ENCODE peak calls at places on chromosomes 1 and 21, in nine cellular contexts. One of them, this sample, is unnamed.

GRCh38 chr1:241275981-241276380 is 81.0 kb downstream of the RGS7 start:
- DNase-seq in CD4-positive, alpha-beta T cell: no peak
- DNase-seq in iPS-NIHi11: no peak
- DNase-seq in activated T-helper 1 cell treated with Interleukin-2 at 50 U/mL for 16 hours: no peak
- DNase-seq in LHCN-M2: no peak
- DNase-seq in CD4-positive, CD25-positive, alpha-beta regulatory T cell: no peak
- DNase-seq in aorta: no peak
- DNase-seq in activated CD4-positive, alpha-beta T cell treated with anti-CD3 and anti-CD28 coated beads for 24 hours: no peak
- DNase-seq in activated T-cell treated with anti-CD3 and anti-CD28 coated beads for 24 hours: no peak
- DNase-seq in this sample: no peak

GRCh38 chr1:176205322-176205914 is 1.7 kb downstream of the COP1 start:
- DNase-seq in CD4-positive, alpha-beta T cell: no peak
- DNase-seq in activated CD4-positive, alpha-beta T cell treated with anti-CD3 and anti-CD28 coated beads for 24 hours: no peak
- DNase-seq in activated T-cell treated with anti-CD3 and anti-CD28 coated beads for 24 hours: no peak
- DNase-seq in CD4-positive, CD25-positive, alpha-beta regulatory T cell: no peak
- DNase-seq in aorta: no peak
- DNase-seq in LHCN-M2: peak
- DNase-seq in iPS-NIHi11: no peak
- DNase-seq in activated T-helper 1 cell treated with Interleukin-2 at 50 U/mL for 16 hours: no peak
- DNase-seq in this sample: peak

GRCh38 chr21:41802684-41803083 is 35.8 kb upstream of the RIPK4 start:
- DNase-seq in CD4-positive, CD25-positive, alpha-beta regulatory T cell: no peak
- DNase-seq in CD4-positive, alpha-beta T cell: no peak
- DNase-seq in activated T-helper 1 cell treated with Interleukin-2 at 50 U/mL for 16 hours: no peak
- DNase-seq in activated T-cell treated with anti-CD3 and anti-CD28 coated beads for 24 hours: no peak
- DNase-seq in aorta: peak
- DNase-seq in iPS-NIHi11: no peak
- DNase-seq in activated CD4-positive, alpha-beta T cell treated with anti-CD3 and anti-CD28 coated beads for 24 hours: no peak
- DNase-seq in LHCN-M2: no peak
- DNase-seq in this sample: no peak

GRCh38 chr1:87226341-87226760 is 102.3 kb upstream of the LMO4 start:
- DNase-seq in CD4-positive, CD25-positive, alpha-beta regulatory T cell: no peak
- DNase-seq in CD4-positive, alpha-beta T cell: no peak
- DNase-seq in aorta: peak
- DNase-seq in activated CD4-positive, alpha-beta T cell treated with anti-CD3 and anti-CD28 coated beads for 24 hours: no peak
- DNase-seq in iPS-NIHi11: peak
- DNase-seq in activated T-cell treated with anti-CD3 and anti-CD28 coated beads for 24 hours: no peak
- DNase-seq in activated T-helper 1 cell treated with Interleukin-2 at 50 U/mL for 16 hours: no peak
- DNase-seq in LHCN-M2: peak
- DNase-seq in this sample: peak

GRCh38 chr1:212490276-212490675 is 57.6 kb downstream of the NENF start:
- DNase-seq in CD4-positive, alpha-beta T cell: no peak
- DNase-seq in iPS-NIHi11: no peak
- DNase-seq in activated T-cell treated with anti-CD3 and anti-CD28 coated beads for 24 hours: no peak
- DNase-seq in activated CD4-positive, alpha-beta T cell treated with anti-CD3 and anti-CD28 coated beads for 24 hours: no peak
- DNase-seq in aorta: no peak
- DNase-seq in activated T-helper 1 cell treated with Interleukin-2 at 50 U/mL for 16 hours: no peak
- DNase-seq in CD4-positive, CD25-positive, alpha-beta regulatory T cell: no peak
- DNase-seq in LHCN-M2: no peak
- DNase-seq in this sample: no peak

GRCh38 chr1:84135341-84135740 is 8.7 kb upstream of the PRKACB start:
- DNase-seq in CD4-positive, CD25-positive, alpha-beta regulatory T cell: no peak
- DNase-seq in activated T-cell treated with anti-CD3 and anti-CD28 coated beads for 24 hours: no peak
- DNase-seq in activated CD4-positive, alpha-beta T cell treated with anti-CD3 and anti-CD28 coated beads for 24 hours: no peak
- DNase-seq in CD4-positive, alpha-beta T cell: no peak
- DNase-seq in iPS-NIHi11: no peak
- DNase-seq in activated T-helper 1 cell treated with Interleukin-2 at 50 U/mL for 16 hours: no peak
- DNase-seq in LHCN-M2: no peak
- DNase-seq in aorta: no peak
- DNase-seq in this sample: no peak

GRCh38 chr21:36150192-36150711 is 6.4 kb upstream of the DOP1B start:
- DNase-seq in activated CD4-positive, alpha-beta T cell treated with anti-CD3 and anti-CD28 coated beads for 24 hours: no peak
- DNase-seq in CD4-positive, alpha-beta T cell: no peak
- DNase-seq in CD4-positive, CD25-positive, alpha-beta regulatory T cell: no peak
- DNase-seq in aorta: no peak
- DNase-seq in activated T-helper 1 cell treated with Interleukin-2 at 50 U/mL for 16 hours: no peak
- DNase-seq in LHCN-M2: peak
- DNase-seq in iPS-NIHi11: no peak
- DNase-seq in activated T-cell treated with anti-CD3 and anti-CD28 coated beads for 24 hours: no peak
- DNase-seq in this sample: peak

GRCh38 chr1:50333595-50333974 is 89.7 kb downstream of the DMRTA2 start:
- DNase-seq in activated CD4-positive, alpha-beta T cell treated with anti-CD3 and anti-CD28 coated beads for 24 hours: peak
- DNase-seq in activated T-helper 1 cell treated with Interleukin-2 at 50 U/mL for 16 hours: peak
- DNase-seq in CD4-positive, CD25-positive, alpha-beta regulatory T cell: no peak
- DNase-seq in aorta: peak
- DNase-seq in LHCN-M2: no peak
- DNase-seq in activated T-cell treated with anti-CD3 and anti-CD28 coated beads for 24 hours: peak
- DNase-seq in iPS-NIHi11: peak
- DNase-seq in CD4-positive, alpha-beta T cell: peak
- DNase-seq in this sample: peak

GRCh38 chr1:235327559-235328270 is at the start of gene ARID4B:
- DNase-seq in iPS-NIHi11: peak
- DNase-seq in activated T-helper 1 cell treated with Interleukin-2 at 50 U/mL for 16 hours: no peak
- DNase-seq in CD4-positive, alpha-beta T cell: peak
- DNase-seq in activated CD4-positive, alpha-beta T cell treated with anti-CD3 and anti-CD28 coated beads for 24 hours: no peak
- DNase-seq in CD4-positive, CD25-positive, alpha-beta regulatory T cell: no peak
- DNase-seq in aorta: peak
- DNase-seq in LHCN-M2: no peak
- DNase-seq in activated T-cell treated with anti-CD3 and anti-CD28 coated beads for 24 hours: peak
- DNase-seq in this sample: no peak

GRCh38 chr1:64060611-64061302 is 142.7 kb upstream of the UBE2U start:
- DNase-seq in activated T-helper 1 cell treated with Interleukin-2 at 50 U/mL for 16 hours: no peak
- DNase-seq in iPS-NIHi11: no peak
- DNase-seq in CD4-positive, alpha-beta T cell: no peak
- DNase-seq in aorta: no peak
- DNase-seq in activated T-cell treated with anti-CD3 and anti-CD28 coated beads for 24 hours: no peak
- DNase-seq in CD4-positive, CD25-positive, alpha-beta regulatory T cell: no peak
- DNase-seq in LHCN-M2: no peak
- DNase-seq in activated CD4-positive, alpha-beta T cell treated with anti-CD3 and anti-CD28 coated beads for 24 hours: no peak
- DNase-seq in this sample: no peak

GRCh38 chr1:108079550-108079949 is 114.6 kb upstream of the VAV3 start:
- DNase-seq in CD4-positive, CD25-positive, alpha-beta regulatory T cell: peak
- DNase-seq in activated CD4-positive, alpha-beta T cell treated with anti-CD3 and anti-CD28 coated beads for 24 hours: no peak
- DNase-seq in iPS-NIHi11: no peak
- DNase-seq in activated T-helper 1 cell treated with Interleukin-2 at 50 U/mL for 16 hours: peak
- DNase-seq in CD4-positive, alpha-beta T cell: peak
- DNase-seq in LHCN-M2: no peak
- DNase-seq in activated T-cell treated with anti-CD3 and anti-CD28 coated beads for 24 hours: no peak
- DNase-seq in aorta: no peak
- DNase-seq in this sample: no peak

GRCh38 chr1:165914136-165914798 is 86.9 kb downstream of the UCK2 start:
- DNase-seq in CD4-positive, CD25-positive, alpha-beta regulatory T cell: peak
- DNase-seq in LHCN-M2: peak
- DNase-seq in aorta: no peak
- DNase-seq in CD4-positive, alpha-beta T cell: peak
- DNase-seq in activated T-helper 1 cell treated with Interleukin-2 at 50 U/mL for 16 hours: peak
- DNase-seq in activated T-cell treated with anti-CD3 and anti-CD28 coated beads for 24 hours: peak
- DNase-seq in activated CD4-positive, alpha-beta T cell treated with anti-CD3 and anti-CD28 coated beads for 24 hours: peak
- DNase-seq in iPS-NIHi11: peak
- DNase-seq in this sample: peak

GRCh38 chr1:80961464-80962190 is 839.1 kb upstream of the ADGRL2 start:
- DNase-seq in aorta: no peak
- DNase-seq in LHCN-M2: no peak
- DNase-seq in activated T-cell treated with anti-CD3 and anti-CD28 coated beads for 24 hours: no peak
- DNase-seq in CD4-positive, alpha-beta T cell: no peak
- DNase-seq in activated T-helper 1 cell treated with Interleukin-2 at 50 U/mL for 16 hours: no peak
- DNase-seq in iPS-NIHi11: no peak
- DNase-seq in activated CD4-positive, alpha-beta T cell treated with anti-CD3 and anti-CD28 coated beads for 24 hours: no peak
- DNase-seq in CD4-positive, CD25-positive, alpha-beta regulatory T cell: no peak
- DNase-seq in this sample: no peak

GRCh38 chr1:192952646-192953045 is 106.5 kb downstream of the UCHL5 start:
- DNase-seq in aorta: no peak
- DNase-seq in activated T-cell treated with anti-CD3 and anti-CD28 coated beads for 24 hours: no peak
- DNase-seq in activated CD4-positive, alpha-beta T cell treated with anti-CD3 and anti-CD28 coated beads for 24 hours: no peak
- DNase-seq in CD4-positive, alpha-beta T cell: no peak
- DNase-seq in CD4-positive, CD25-positive, alpha-beta regulatory T cell: no peak
- DNase-seq in LHCN-M2: peak
- DNase-seq in iPS-NIHi11: no peak
- DNase-seq in activated T-helper 1 cell treated with Interleukin-2 at 50 U/mL for 16 hours: no peak
- DNase-seq in this sample: peak

GRCh38 chr1:156859523-156860112 is 701 bp upstream of the INSRR start:
- DNase-seq in CD4-positive, CD25-positive, alpha-beta regulatory T cell: no peak
- DNase-seq in LHCN-M2: no peak
- DNase-seq in activated T-cell treated with anti-CD3 and anti-CD28 coated beads for 24 hours: no peak
- DNase-seq in aorta: no peak
- DNase-seq in CD4-positive, alpha-beta T cell: peak
- DNase-seq in activated T-helper 1 cell treated with Interleukin-2 at 50 U/mL for 16 hours: no peak
- DNase-seq in iPS-NIHi11: peak
- DNase-seq in activated CD4-positive, alpha-beta T cell treated with anti-CD3 and anti-CD28 coated beads for 24 hours: no peak
- DNase-seq in this sample: no peak

GRCh38 chr1:29343476-29343875 is 107.2 kb downstream of the PTPRU start:
- DNase-seq in iPS-NIHi11: no peak
- DNase-seq in CD4-positive, alpha-beta T cell: no peak
- DNase-seq in LHCN-M2: no peak
- DNase-seq in activated T-cell treated with anti-CD3 and anti-CD28 coated beads for 24 hours: no peak
- DNase-seq in activated T-helper 1 cell treated with Interleukin-2 at 50 U/mL for 16 hours: no peak
- DNase-seq in activated CD4-positive, alpha-beta T cell treated with anti-CD3 and anti-CD28 coated beads for 24 hours: no peak
- DNase-seq in CD4-positive, CD25-positive, alpha-beta regulatory T cell: no peak
- DNase-seq in aorta: no peak
- DNase-seq in this sample: no peak

GRCh38 chr1:18948913-18949688 is 7.4 kb downstream of the IFFO2 start:
- DNase-seq in LHCN-M2: no peak
- DNase-seq in iPS-NIHi11: no peak
- DNase-seq in activated T-helper 1 cell treated with Interleukin-2 at 50 U/mL for 16 hours: no peak
- DNase-seq in activated CD4-positive, alpha-beta T cell treated with anti-CD3 and anti-CD28 coated beads for 24 hours: no peak
- DNase-seq in aorta: peak
- DNase-seq in CD4-positive, CD25-positive, alpha-beta regulatory T cell: no peak
- DNase-seq in activated T-cell treated with anti-CD3 and anti-CD28 coated beads for 24 hours: no peak
- DNase-seq in CD4-positive, alpha-beta T cell: no peak
- DNase-seq in this sample: peak

GRCh38 chr1:207335695-207336363 is 14.4 kb downstream of the CD55 start:
- DNase-seq in CD4-positive, CD25-positive, alpha-beta regulatory T cell: no peak
- DNase-seq in activated T-helper 1 cell treated with Interleukin-2 at 50 U/mL for 16 hours: no peak
- DNase-seq in CD4-positive, alpha-beta T cell: no peak
- DNase-seq in LHCN-M2: no peak
- DNase-seq in aorta: no peak
- DNase-seq in iPS-NIHi11: no peak
- DNase-seq in activated CD4-positive, alpha-beta T cell treated with anti-CD3 and anti-CD28 coated beads for 24 hours: no peak
- DNase-seq in activated T-cell treated with anti-CD3 and anti-CD28 coated beads for 24 hours: no peak
- DNase-seq in this sample: no peak

GRCh38 chr1:109529895-109530456 is 9.7 kb upstream of the GPR61 start:
- DNase-seq in CD4-positive, alpha-beta T cell: no peak
- DNase-seq in activated T-cell treated with anti-CD3 and anti-CD28 coated beads for 24 hours: no peak
- DNase-seq in LHCN-M2: peak
- DNase-seq in iPS-NIHi11: no peak
- DNase-seq in activated CD4-positive, alpha-beta T cell treated with anti-CD3 and anti-CD28 coated beads for 24 hours: no peak
- DNase-seq in activated T-helper 1 cell treated with Interleukin-2 at 50 U/mL for 16 hours: no peak
- DNase-seq in aorta: no peak
- DNase-seq in CD4-positive, CD25-positive, alpha-beta regulatory T cell: no peak
- DNase-seq in this sample: no peak

GRCh38 chr1:110118636-110119396 is 6.6 kb downstream of the UBL4B start:
- DNase-seq in LHCN-M2: peak
- DNase-seq in iPS-NIHi11: no peak
- DNase-seq in aorta: peak
- DNase-seq in CD4-positive, alpha-beta T cell: no peak
- DNase-seq in activated CD4-positive, alpha-beta T cell treated with anti-CD3 and anti-CD28 coated beads for 24 hours: no peak
- DNase-seq in activated T-cell treated with anti-CD3 and anti-CD28 coated beads for 24 hours: peak
- DNase-seq in activated T-helper 1 cell treated with Interleukin-2 at 50 U/mL for 16 hours: no peak
- DNase-seq in CD4-positive, CD25-positive, alpha-beta regulatory T cell: no peak
- DNase-seq in this sample: peak

GRCh38 chr1:199878818-199879217 is 148.7 kb upstream of the NR5A2 start:
- DNase-seq in CD4-positive, CD25-positive, alpha-beta regulatory T cell: no peak
- DNase-seq in CD4-positive, alpha-beta T cell: no peak
- DNase-seq in LHCN-M2: no peak
- DNase-seq in aorta: no peak
- DNase-seq in activated T-cell treated with anti-CD3 and anti-CD28 coated beads for 24 hours: no peak
- DNase-seq in activated T-helper 1 cell treated with Interleukin-2 at 50 U/mL for 16 hours: no peak
- DNase-seq in activated CD4-positive, alpha-beta T cell treated with anti-CD3 and anti-CD28 coated beads for 24 hours: no peak
- DNase-seq in iPS-NIHi11: no peak
- DNase-seq in this sample: no peak

GRCh38 chr1:56068210-56068609 is 511.2 kb downstream of the PLPP3 start:
- DNase-seq in activated T-cell treated with anti-CD3 and anti-CD28 coated beads for 24 hours: no peak
- DNase-seq in activated T-helper 1 cell treated with Interleukin-2 at 50 U/mL for 16 hours: no peak
- DNase-seq in CD4-positive, CD25-positive, alpha-beta regulatory T cell: no peak
- DNase-seq in LHCN-M2: peak
- DNase-seq in iPS-NIHi11: no peak
- DNase-seq in activated CD4-positive, alpha-beta T cell treated with anti-CD3 and anti-CD28 coated beads for 24 hours: no peak
- DNase-seq in aorta: no peak
- DNase-seq in CD4-positive, alpha-beta T cell: no peak
- DNase-seq in this sample: no peak

GRCh38 chr1:16286122-16286521 is 49.1 kb upstream of the CPLANE2 start:
- DNase-seq in aorta: no peak
- DNase-seq in iPS-NIHi11: no peak
- DNase-seq in CD4-positive, CD25-positive, alpha-beta regulatory T cell: no peak
- DNase-seq in CD4-positive, alpha-beta T cell: no peak
- DNase-seq in LHCN-M2: no peak
- DNase-seq in activated CD4-positive, alpha-beta T cell treated with anti-CD3 and anti-CD28 coated beads for 24 hours: no peak
- DNase-seq in activated T-cell treated with anti-CD3 and anti-CD28 coated beads for 24 hours: no peak
- DNase-seq in activated T-helper 1 cell treated with Interleukin-2 at 50 U/mL for 16 hours: no peak
- DNase-seq in this sample: no peak

GRCh38 chr1:1881727-1882126 is 9.2 kb downstream of the GNB1 start:
- DNase-seq in CD4-positive, CD25-positive, alpha-beta regulatory T cell: no peak
- DNase-seq in activated T-helper 1 cell treated with Interleukin-2 at 50 U/mL for 16 hours: no peak
- DNase-seq in iPS-NIHi11: no peak
- DNase-seq in CD4-positive, alpha-beta T cell: no peak
- DNase-seq in LHCN-M2: no peak
- DNase-seq in aorta: no peak
- DNase-seq in activated CD4-positive, alpha-beta T cell treated with anti-CD3 and anti-CD28 coated beads for 24 hours: no peak
- DNase-seq in activated T-cell treated with anti-CD3 and anti-CD28 coated beads for 24 hours: no peak
- DNase-seq in this sample: no peak

GRCh38 chr1:24536391-24536840 is 19.5 kb upstream of the NCMAP start:
- DNase-seq in CD4-positive, CD25-positive, alpha-beta regulatory T cell: peak
- DNase-seq in activated T-cell treated with anti-CD3 and anti-CD28 coated beads for 24 hours: peak
- DNase-seq in activated T-helper 1 cell treated with Interleukin-2 at 50 U/mL for 16 hours: peak
- DNase-seq in CD4-positive, alpha-beta T cell: peak
- DNase-seq in iPS-NIHi11: no peak
- DNase-seq in activated CD4-positive, alpha-beta T cell treated with anti-CD3 and anti-CD28 coated beads for 24 hours: peak
- DNase-seq in aorta: no peak
- DNase-seq in LHCN-M2: no peak
- DNase-seq in this sample: peak

GRCh38 chr1:107793896-107794440 is 171.0 kb downstream of the VAV3 start:
- DNase-seq in CD4-positive, CD25-positive, alpha-beta regulatory T cell: no peak
- DNase-seq in aorta: no peak
- DNase-seq in CD4-positive, alpha-beta T cell: no peak
- DNase-seq in iPS-NIHi11: no peak
- DNase-seq in activated CD4-positive, alpha-beta T cell treated with anti-CD3 and anti-CD28 coated beads for 24 hours: no peak
- DNase-seq in LHCN-M2: peak
- DNase-seq in activated T-helper 1 cell treated with Interleukin-2 at 50 U/mL for 16 hours: no peak
- DNase-seq in activated T-cell treated with anti-CD3 and anti-CD28 coated beads for 24 hours: no peak
- DNase-seq in this sample: no peak

GRCh38 chr1:97901017-97901658 is 19.7 kb downstream of the DPYD start:
- DNase-seq in activated CD4-positive, alpha-beta T cell treated with anti-CD3 and anti-CD28 coated beads for 24 hours: no peak
- DNase-seq in CD4-positive, CD25-positive, alpha-beta regulatory T cell: no peak
- DNase-seq in activated T-helper 1 cell treated with Interleukin-2 at 50 U/mL for 16 hours: no peak
- DNase-seq in activated T-cell treated with anti-CD3 and anti-CD28 coated beads for 24 hours: no peak
- DNase-seq in CD4-positive, alpha-beta T cell: no peak
- DNase-seq in LHCN-M2: peak
- DNase-seq in aorta: no peak
- DNase-seq in iPS-NIHi11: no peak
- DNase-seq in this sample: peak

GRCh38 chr1:12580054-12580887 is 37.7 kb downstream of the DHRS3 start:
- DNase-seq in CD4-positive, alpha-beta T cell: no peak
- DNase-seq in activated T-helper 1 cell treated with Interleukin-2 at 50 U/mL for 16 hours: no peak
- DNase-seq in activated T-cell treated with anti-CD3 and anti-CD28 coated beads for 24 hours: no peak
- DNase-seq in iPS-NIHi11: no peak
- DNase-seq in CD4-positive, CD25-positive, alpha-beta regulatory T cell: no peak
- DNase-seq in LHCN-M2: peak
- DNase-seq in activated CD4-positive, alpha-beta T cell treated with anti-CD3 and anti-CD28 coated beads for 24 hours: no peak
- DNase-seq in aorta: no peak
- DNase-seq in this sample: peak

GRCh38 chr1:46549697-46550681 is 1.5 kb downstream of the KNCN start:
- DNase-seq in aorta: peak
- DNase-seq in iPS-NIHi11: peak
- DNase-seq in CD4-positive, CD25-positive, alpha-beta regulatory T cell: peak
- DNase-seq in LHCN-M2: peak
- DNase-seq in activated T-cell treated with anti-CD3 and anti-CD28 coated beads for 24 hours: no peak
- DNase-seq in activated CD4-positive, alpha-beta T cell treated with anti-CD3 and anti-CD28 coated beads for 24 hours: no peak
- DNase-seq in CD4-positive, alpha-beta T cell: peak
- DNase-seq in activated T-helper 1 cell treated with Interleukin-2 at 50 U/mL for 16 hours: no peak
- DNase-seq in this sample: peak

GRCh38 chr1:173410133-173410793 is 66.9 kb upstream of the PRDX6 start:
- DNase-seq in aorta: no peak
- DNase-seq in iPS-NIHi11: no peak
- DNase-seq in CD4-positive, CD25-positive, alpha-beta regulatory T cell: no peak
- DNase-seq in activated CD4-positive, alpha-beta T cell treated with anti-CD3 and anti-CD28 coated beads for 24 hours: no peak
- DNase-seq in LHCN-M2: peak
- DNase-seq in activated T-helper 1 cell treated with Interleukin-2 at 50 U/mL for 16 hours: no peak
- DNase-seq in CD4-positive, alpha-beta T cell: no peak
- DNase-seq in activated T-cell treated with anti-CD3 and anti-CD28 coated beads for 24 hours: no peak
- DNase-seq in this sample: peak

GRCh38 chr1:32898056-32898455 is 3.1 kb downstream of the TMEM54 start:
- DNase-seq in CD4-positive, alpha-beta T cell: no peak
- DNase-seq in aorta: peak
- DNase-seq in iPS-NIHi11: no peak
- DNase-seq in CD4-positive, CD25-positive, alpha-beta regulatory T cell: no peak
- DNase-seq in LHCN-M2: no peak
- DNase-seq in activated CD4-positive, alpha-beta T cell treated with anti-CD3 and anti-CD28 coated beads for 24 hours: no peak
- DNase-seq in activated T-cell treated with anti-CD3 and anti-CD28 coated beads for 24 hours: no peak
- DNase-seq in activated T-helper 1 cell treated with Interleukin-2 at 50 U/mL for 16 hours: no peak
- DNase-seq in this sample: no peak